ENCODE peak calls at places on chromosome 22, in five cellular contexts. L, V, M, B and W are unnamed samples.
A peak's percentile ranks its signal among the peaks of the same experiment; 100 is the strongest.

GRCh38 chr22:36776722-36777121 is 803 bp upstream of the IFT27 start:
- DNase-seq in L (no peak), V (no peak), M (no peak), B (no peak), W (no peak)

GRCh38 chr22:42908082-42908746 is 51.1 kb upstream of the ARFGAP3 start:
- DNase-seq in L (no peak), V (no peak), M (no peak), B (no peak), W (no peak)

GRCh38 chr22:49258107-49259010 is 569.3 kb downstream of the BRD1 start:
- DNase-seq in L (no peak), V (no peak), M (no peak), B (no peak), W (no peak)

GRCh38 chr22:31344369-31345330 is 1.5 kb downstream of the PATZ1 start:
- DNase-seq in L (no peak), V (no peak), M (no peak), B (no peak), W (no peak)

GRCh38 chr22:22825213-22825593 is 62.4 kb upstream of the IGLL5 start:
- DNase-seq in L (no peak), V (no peak), M (no peak), B (no peak), W (no peak)

GRCh38 chr22:20803696-20804324 is 29.9 kb downstream of the SERPIND1 start:
- DNase-seq in L (peak; percentile 40), V (peak; percentile 29), M (no peak), B (peak; percentile 84), W (peak; percentile 39)

GRCh38 chr22:23315341-23315917 is 135.1 kb downstream of the BCR start:
- DNase-seq in L (peak; percentile 39), V (peak; percentile 13), M (no peak), B (peak; percentile 81), W (peak; percentile 13)

GRCh38 chr22:46025973-46026906 is 49.3 kb upstream of the WNT7B start:
- DNase-seq in L (no peak), V (no peak), M (no peak), B (no peak), W (no peak)

GRCh38 chr22:50698546-50698945 is 25.9 kb downstream of the SHANK3 start:
- DNase-seq in L (no peak), V (no peak), M (no peak), B (no peak), W (no peak)

GRCh38 chr22:43391306-43391705 is 20.5 kb upstream of the MPPED1 start:
- DNase-seq in L (peak; percentile 57), V (no peak), M (no peak), B (no peak), W (no peak)

GRCh38 chr22:29689872-29690213 is 30.0 kb upstream of the CABP7 start:
- DNase-seq in L (peak; percentile 24), V (peak; percentile 41), M (no peak), B (peak; percentile 43), W (no peak)

GRCh38 chr22:47059076-47059475 is 296.6 kb downstream of the TBC1D22A start:
- DNase-seq in L (no peak), V (no peak), M (no peak), B (no peak), W (no peak)
- TF ChIP-seq CHD2 in L (no peak), V (no peak), M (no peak), B (no peak), W (no peak)

DNA sequence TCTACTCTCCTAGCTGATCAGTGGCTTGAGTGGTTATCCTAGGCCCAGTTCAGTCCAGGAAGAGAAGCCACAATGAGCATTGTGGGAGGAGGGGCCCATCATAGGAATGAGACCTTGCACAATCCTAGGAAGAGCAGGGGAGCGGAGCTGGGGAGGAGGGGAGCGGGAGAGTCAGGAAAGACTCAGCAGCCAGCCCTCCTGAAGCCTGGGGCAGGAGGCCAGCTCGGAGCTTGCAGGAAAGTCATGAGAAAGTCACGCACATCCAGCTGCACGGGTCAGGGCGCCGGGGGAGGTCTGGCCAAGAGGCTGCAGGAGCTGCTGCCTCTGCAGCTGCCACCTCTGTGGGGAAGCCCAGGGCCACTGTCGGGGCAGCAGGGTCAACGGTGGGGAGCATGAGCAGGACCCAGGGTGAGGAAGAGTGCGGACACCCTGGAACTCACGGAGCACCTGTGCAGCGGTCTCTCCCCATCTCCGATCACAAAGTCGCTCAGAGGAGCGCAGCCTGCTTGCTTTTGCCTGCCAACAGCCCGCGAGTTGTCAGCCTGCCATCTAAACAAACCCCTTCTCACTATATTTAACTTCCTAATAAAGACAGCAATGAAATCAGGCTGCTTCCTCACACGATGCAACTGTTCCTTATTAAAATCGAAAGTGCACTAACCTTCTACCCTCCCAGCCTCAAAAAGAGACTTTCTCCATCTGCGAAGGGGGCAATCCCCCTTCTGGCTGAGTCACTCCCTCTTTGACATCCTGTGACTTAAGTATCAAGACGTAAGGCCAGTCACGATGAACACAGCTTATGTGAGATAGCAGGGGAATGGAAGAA is 52.8 kb upstream of the RTL6 start:
- DNase-seq in L (no peak), V (no peak), M (peak; percentile 9), B (no peak), W (no peak)
- TF ChIP-seq KDM1A in L (no peak), V (no peak), M (no peak), B (no peak), W (no peak)

DNA sequence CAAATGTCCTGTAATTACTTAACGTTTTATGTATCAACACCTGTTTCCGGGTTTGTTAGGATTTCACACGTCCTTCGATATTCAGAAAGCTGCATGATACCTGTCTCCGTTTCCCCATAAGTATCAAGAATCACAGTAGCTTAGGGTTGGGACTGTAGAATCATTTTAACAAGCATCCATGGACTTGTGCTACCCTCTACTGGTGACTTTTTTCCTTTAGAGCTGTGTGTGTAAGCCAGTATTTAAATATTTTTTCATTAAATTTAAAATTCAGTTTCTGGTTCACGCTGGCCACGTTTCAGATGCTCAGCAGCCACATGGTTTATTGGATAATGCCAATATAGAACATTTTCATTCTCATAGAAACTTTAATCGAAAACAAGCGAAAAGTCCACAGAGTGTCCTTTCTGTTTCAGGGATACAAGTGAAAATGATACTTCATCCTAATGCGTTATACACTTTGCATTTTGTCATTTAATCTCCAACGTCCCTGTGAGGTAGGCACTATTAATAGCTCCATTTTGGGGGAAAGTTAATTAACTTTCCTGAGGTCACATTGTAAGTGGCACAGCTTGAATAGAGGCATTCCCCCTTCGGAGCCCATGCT is 61.5 kb upstream of the SLC25A18 start:
- DNase-seq in L (peak; percentile 63), V (no peak), M (peak; percentile 57), B (peak; percentile 57), W (peak; percentile 67)
- TF ChIP-seq CHD2 in L (no peak), V (no peak), M (no peak), B (no peak), W (no peak)

GRCh38 chr22:24433868-24434471 is 6.6 kb downstream of the ADORA2A start:
- DNase-seq in L (no peak), V (no peak), M (peak; percentile 90), B (no peak), W (no peak)
- TF ChIP-seq KDM1A in L (no peak), V (no peak), M (no peak), B (no peak), W (no peak)

GRCh38 chr22:25563757-25564319 is 637 bp upstream of the GRK3 start:
- DNase-seq in L (peak; percentile 61), V (no peak), M (no peak), B (no peak), W (no peak)
- TF ChIP-seq CHD2 in L (no peak), V (no peak), M (no peak), B (no peak), W (no peak)

DNA sequence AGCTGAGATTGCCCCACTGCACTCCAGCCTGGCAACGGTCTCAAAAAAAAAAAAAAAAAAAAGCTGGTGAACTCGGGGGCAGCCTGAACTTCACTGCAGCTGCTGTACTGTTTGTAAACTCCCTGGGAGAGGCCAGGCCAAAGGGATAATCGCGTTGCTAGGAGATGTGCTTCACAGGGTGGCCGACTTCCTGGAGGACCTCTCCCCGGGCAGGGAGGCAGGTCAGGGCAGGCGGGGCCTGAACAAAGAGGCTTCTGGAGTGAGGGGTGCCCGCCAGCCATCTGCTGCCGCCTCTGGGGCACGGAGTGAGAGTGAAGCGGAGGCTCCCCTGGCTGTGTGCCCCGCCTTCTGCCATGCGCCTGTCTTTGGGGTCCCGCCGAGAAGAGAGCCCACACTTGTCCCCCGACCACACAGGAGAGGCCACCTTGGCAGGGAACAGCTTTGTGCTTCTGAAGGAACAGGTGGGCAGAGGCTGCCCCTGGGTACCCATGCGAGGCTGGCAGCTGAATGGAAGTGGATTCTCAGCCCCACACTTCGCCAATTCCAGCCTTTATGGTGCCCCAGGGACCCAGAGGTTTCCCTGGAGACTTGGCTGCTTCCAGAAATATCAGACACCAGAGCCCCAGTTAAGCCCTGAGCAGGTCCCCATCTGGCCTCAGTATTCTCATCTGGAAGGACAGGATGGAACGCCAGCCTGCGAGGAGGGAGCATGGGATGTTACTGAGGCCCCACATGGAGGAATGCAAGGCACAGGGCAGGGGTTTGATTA is 29.6 kb downstream of the TMEM184B start:
- DNase-seq in L (peak; percentile 74), V (no peak), M (no peak), B (no peak), W (peak; percentile 57)
- TF ChIP-seq KDM1A in L (no peak), V (no peak), M (no peak), B (no peak), W (no peak)